ENCODE peak calls at places on chromosomes 11 and 22, in ten cellular contexts. P is GM20000; D is PC-9; I is GM06990; E is amygdala; C is NCI-H1417; Y is activated CD4-positive, alpha-beta T cell treated with anti-CD3 and anti-CD28 coated beads, Interleukin-2, amount 50 U/mL, for 4 hours; O is left lobe of liver; M is fibroblast of gingiva; K is kidney. R is an unnamed sample.

GRCh38 chr22:24969588-24970301 is 17.2 kb downstream of the KIAA1671 start:
- DNase-seq in M (peak), O (peak), P (no peak), C (no peak), E (no peak), Y (no peak), I (no peak), D (peak), K (no peak), R (no peak)

GRCh38 chr11:85673422-85673821 is 8.5 kb upstream of the CREBZF start:
- DNase-seq in C (no peak), O (no peak), I (no peak), K (no peak), Y (no peak), M (no peak), P (no peak), E (no peak), D (no peak), R (no peak)

GRCh38 chr22:23375031-23375827 is 194.9 kb downstream of the BCR start:
- DNase-seq in K (no peak), P (no peak), D (no peak), O (no peak), E (no peak), I (no peak), M (no peak), Y (no peak), C (no peak), R (no peak)

GRCh38 chr22:47032956-47033647 is 270.7 kb downstream of the TBC1D22A start:
- DNase-seq in E (no peak), K (peak), C (no peak), O (no peak), M (no peak), P (no peak), Y (no peak), I (no peak), D (no peak), R (no peak)

GRCh38 chr11:121091492-121092179 is 9.4 kb upstream of the TECTA start:
- DNase-seq in D (no peak), K (no peak), I (no peak), Y (no peak), P (no peak), E (no peak), C (no peak), O (peak), M (no peak), R (no peak)

GRCh38 chr11:3170756-3171670 is 5.9 kb upstream of the OSBPL5 start:
- DNase-seq in E (no peak), O (no peak), K (peak), D (no peak), M (no peak), P (no peak), I (no peak), C (no peak), Y (no peak), R (no peak)

GRCh38 chr22:18077087-18077638 is 627 bp upstream of the PEX26 start:
- DNase-seq in D (no peak), P (no peak), O (no peak), K (peak), C (no peak), I (no peak), E (no peak), Y (no peak), M (no peak), R (no peak)

GRCh38 chr11:124086447-124086846 is 28.8 kb upstream of the VWA5A start:
- DNase-seq in Y (no peak), D (no peak), I (no peak), M (no peak), O (no peak), C (peak), P (no peak), K (no peak), E (no peak), R (no peak)

GRCh38 chr11:10669258-10670033 is 24.1 kb downstream of the IRAG1 start:
- DNase-seq in Y (no peak), C (peak), O (no peak), E (no peak), D (no peak), P (no peak), I (no peak), M (peak), K (no peak), R (no peak)

GRCh38 chr22:27554841-27555456 is 246.6 kb downstream of the MN1 start:
- DNase-seq in D (no peak), P (no peak), O (no peak), Y (no peak), I (no peak), C (no peak), M (no peak), E (no peak), K (no peak), R (no peak)

GRCh38 chr22:27220349-27220748 is 563.0 kb downstream of the MIAT start:
- DNase-seq in C (no peak), I (no peak), D (no peak), Y (no peak), M (peak), K (no peak), P (no peak), E (no peak), O (no peak), R (no peak)

R was measured in osteocyte.